ENCODE peak calls at places on chromosomes 7 and 10, in seven cellular contexts. One of them, this sample, is unnamed.

GRCh38 chr10:52645435-52645776 is 127.2 kb downstream of the MBL2 start:
- DNase-seq in H1: no peak
- DNase-seq in HepG2: no peak
- DNase-seq in K562: no peak
- DNase-seq in IMR-90: no peak
- DNase-seq in GM12878: no peak
- DNase-seq in SK-N-SH: no peak
- DNase-seq in this sample: no peak

GRCh38 chr7:154532771-154533170 is 470.2 kb downstream of the PAXIP1 start:
- DNase-seq in K562: no peak
- DNase-seq in GM12878: no peak
- DNase-seq in SK-N-SH: no peak
- DNase-seq in H1: no peak
- DNase-seq in HepG2: no peak
- DNase-seq in IMR-90: no peak
- DNase-seq in this sample: no peak

GRCh38 chr7:4683043-4683883 is 1.2 kb downstream of the FOXK1 start:
- DNase-seq in H1: no peak
- DNase-seq in K562: peak
- DNase-seq in SK-N-SH: peak
- DNase-seq in GM12878: no peak
- DNase-seq in IMR-90: no peak
- DNase-seq in HepG2: no peak
- DNase-seq in this sample: no peak

GRCh38 chr7:152292897-152293296 is 142.9 kb downstream of the KMT2C start:
- DNase-seq in K562: no peak
- DNase-seq in IMR-90: no peak
- DNase-seq in SK-N-SH: no peak
- DNase-seq in H1: no peak
- DNase-seq in HepG2: no peak
- DNase-seq in GM12878: no peak
- DNase-seq in this sample: no peak

GRCh38 chr7:105805619-105806018 is 70.8 kb downstream of the ATXN7L1 start:
- DNase-seq in H1: peak
- DNase-seq in IMR-90: peak
- DNase-seq in HepG2: no peak
- DNase-seq in K562: no peak
- DNase-seq in GM12878: no peak
- DNase-seq in SK-N-SH: no peak
- DNase-seq in this sample: no peak

GRCh38 chr7:87982163-87982562 is 48.1 kb downstream of the ADAM22 start:
- DNase-seq in HepG2: no peak
- DNase-seq in H1: no peak
- DNase-seq in K562: no peak
- DNase-seq in IMR-90: no peak
- DNase-seq in SK-N-SH: no peak
- DNase-seq in GM12878: no peak
- DNase-seq in this sample: no peak

GRCh38 chr7:127618775-127619174 is 833 bp upstream of the PAX4 start:
- DNase-seq in GM12878: no peak
- DNase-seq in H1: no peak
- DNase-seq in HepG2: no peak
- DNase-seq in SK-N-SH: no peak
- DNase-seq in K562: no peak
- DNase-seq in IMR-90: no peak
- DNase-seq in this sample: no peak

GRCh38 chr10:4663162-4663992 is 162.6 kb upstream of the AKR1E2 start:
- DNase-seq in H1: no peak
- DNase-seq in SK-N-SH: no peak
- DNase-seq in HepG2: peak
- DNase-seq in GM12878: peak
- DNase-seq in K562: peak
- DNase-seq in IMR-90: peak
- DNase-seq in this sample: peak

GRCh38 chr7:351256-351655 is 61.3 kb downstream of the FOXL3 start:
- DNase-seq in H1: no peak
- DNase-seq in GM12878: no peak
- DNase-seq in K562: no peak
- DNase-seq in IMR-90: no peak
- DNase-seq in SK-N-SH: no peak
- DNase-seq in HepG2: no peak
- DNase-seq in this sample: no peak

GRCh38 chr10:70466951-70467350 is 11.6 kb upstream of the PALD1 start:
- DNase-seq in GM12878: no peak
- DNase-seq in H1: no peak
- DNase-seq in K562: no peak
- DNase-seq in SK-N-SH: no peak
- DNase-seq in HepG2: no peak
- DNase-seq in IMR-90: no peak
- DNase-seq in this sample: no peak

GRCh38 chr7:39700932-39701331 is 77.6 kb downstream of the RALA start:
- DNase-seq in K562: no peak
- DNase-seq in IMR-90: no peak
- DNase-seq in HepG2: no peak
- DNase-seq in SK-N-SH: no peak
- DNase-seq in GM12878: no peak
- DNase-seq in H1: no peak
- DNase-seq in this sample: no peak

GRCh38 chr7:69871886-69872592 is 273.8 kb downstream of the AUTS2 start:
- DNase-seq in HepG2: no peak
- DNase-seq in GM12878: no peak
- DNase-seq in K562: peak
- DNase-seq in SK-N-SH: peak
- DNase-seq in H1: no peak
- DNase-seq in IMR-90: no peak
- DNase-seq in this sample: no peak

GRCh38 chr10:34254596-34254995 is 560.5 kb downstream of the PARD3 start:
- DNase-seq in SK-N-SH: peak
- DNase-seq in HepG2: peak
- DNase-seq in H1: no peak
- DNase-seq in K562: no peak
- DNase-seq in IMR-90: peak
- DNase-seq in GM12878: peak
- DNase-seq in this sample: peak

GRCh38 chr7:141057788-141058187 is 16.1 kb upstream of the TMEM178B start:
- DNase-seq in SK-N-SH: no peak
- DNase-seq in IMR-90: no peak
- DNase-seq in HepG2: no peak
- DNase-seq in H1: no peak
- DNase-seq in K562: no peak
- DNase-seq in GM12878: no peak
- DNase-seq in this sample: no peak

GRCh38 chr7:158863611-158864506 is 7.5 kb downstream of the DYNC2I1 start:
- DNase-seq in K562: peak
- DNase-seq in IMR-90: peak
- DNase-seq in SK-N-SH: peak
- DNase-seq in H1: no peak
- DNase-seq in GM12878: peak
- DNase-seq in HepG2: peak
- DNase-seq in this sample: peak

GRCh38 chr10:104368406-104368805 is 14.8 kb downstream of the CFAP58 start:
- DNase-seq in K562: no peak
- DNase-seq in HepG2: no peak
- DNase-seq in IMR-90: no peak
- DNase-seq in SK-N-SH: no peak
- DNase-seq in H1: no peak
- DNase-seq in GM12878: no peak
- DNase-seq in this sample: no peak

GRCh38 chr10:60708666-60709065 is 69.6 kb upstream of the CDK1 start:
- DNase-seq in SK-N-SH: no peak
- DNase-seq in HepG2: no peak
- DNase-seq in IMR-90: no peak
- DNase-seq in H1: no peak
- DNase-seq in GM12878: no peak
- DNase-seq in K562: no peak
- DNase-seq in this sample: no peak

GRCh38 chr10:46301056-46301645 is 14.4 kb downstream of the ANTXRL start:
- DNase-seq in HepG2: no peak
- DNase-seq in H1: peak
- DNase-seq in SK-N-SH: no peak
- DNase-seq in GM12878: no peak
- DNase-seq in K562: no peak
- DNase-seq in IMR-90: no peak
- DNase-seq in this sample: no peak

GRCh38 chr7:83882551-83882950 is 233.6 kb upstream of the SEMA3E start:
- DNase-seq in H1: no peak
- DNase-seq in GM12878: no peak
- DNase-seq in K562: no peak
- DNase-seq in HepG2: no peak
- DNase-seq in IMR-90: no peak
- DNase-seq in SK-N-SH: no peak
- DNase-seq in this sample: no peak

GRCh38 chr7:38451840-38452239 is 178.4 kb upstream of the TARP start:
- DNase-seq in GM12878: no peak
- DNase-seq in SK-N-SH: peak
- DNase-seq in HepG2: peak
- DNase-seq in K562: peak
- DNase-seq in H1: no peak
- DNase-seq in IMR-90: peak
- DNase-seq in this sample: peak

GRCh38 chr7:135768990-135769389 is 20.4 kb upstream of the FAM180A start:
- DNase-seq in GM12878: no peak
- DNase-seq in SK-N-SH: no peak
- DNase-seq in IMR-90: no peak
- DNase-seq in HepG2: no peak
- DNase-seq in H1: peak
- DNase-seq in K562: no peak
- DNase-seq in this sample: no peak

GRCh38 chr7:7221602-7222038 is 39.3 kb downstream of the C1GALT1 start:
- DNase-seq in IMR-90: peak
- DNase-seq in SK-N-SH: peak
- DNase-seq in GM12878: no peak
- DNase-seq in H1: no peak
- DNase-seq in K562: peak
- DNase-seq in HepG2: no peak
- DNase-seq in this sample: peak

GRCh38 chr7:137731436-137731835 is 115.3 kb downstream of the DGKI start:
- DNase-seq in K562: no peak
- DNase-seq in HepG2: no peak
- DNase-seq in SK-N-SH: no peak
- DNase-seq in GM12878: no peak
- DNase-seq in H1: no peak
- DNase-seq in IMR-90: peak
- DNase-seq in this sample: no peak

GRCh38 chr7:36639826-36640225 is 84.5 kb downstream of the AOAH start:
- DNase-seq in IMR-90: no peak
- DNase-seq in H1: no peak
- DNase-seq in K562: no peak
- DNase-seq in SK-N-SH: no peak
- DNase-seq in HepG2: no peak
- DNase-seq in GM12878: no peak
- DNase-seq in this sample: no peak

GRCh38 chr7:70698219-70698832 is 433.6 kb upstream of the GALNT17 start:
- DNase-seq in GM12878: no peak
- DNase-seq in K562: peak
- DNase-seq in HepG2: peak
- DNase-seq in H1: no peak
- DNase-seq in SK-N-SH: peak
- DNase-seq in IMR-90: peak
- DNase-seq in this sample: peak

GRCh38 chr10:124641282-124642075 is 102.7 kb downstream of the FAM53B start:
- DNase-seq in GM12878: peak
- DNase-seq in IMR-90: peak
- DNase-seq in SK-N-SH: peak
- DNase-seq in HepG2: no peak
- DNase-seq in H1: no peak
- DNase-seq in K562: peak
- DNase-seq in this sample: no peak

GRCh38 chr10:7192831-7193348 is 217.9 kb downstream of the SFMBT2 start:
- DNase-seq in IMR-90: no peak
- DNase-seq in K562: no peak
- DNase-seq in H1: no peak
- DNase-seq in HepG2: no peak
- DNase-seq in SK-N-SH: no peak
- DNase-seq in GM12878: no peak
- DNase-seq in this sample: no peak
- TF ChIP-seq RAD21 in IMR-90: no peak
- TF ChIP-seq RAD21 in K562: no peak
- TF ChIP-seq RAD21 in H1: no peak
- TF ChIP-seq RAD21 in HepG2: no peak
- TF ChIP-seq RAD21 in SK-N-SH: no peak
- TF ChIP-seq RAD21 in GM12878: no peak
- TF ChIP-seq RAD21 in this sample: no peak

GRCh38 chr7:19538036-19538435 is 170.8 kb downstream of the POLR1F start:
- DNase-seq in GM12878: no peak
- DNase-seq in IMR-90: no peak
- DNase-seq in HepG2: no peak
- DNase-seq in K562: no peak
- DNase-seq in H1: no peak
- DNase-seq in SK-N-SH: no peak
- DNase-seq in this sample: no peak
- TF ChIP-seq USF2 in GM12878: no peak
- TF ChIP-seq USF2 in IMR-90: no peak
- TF ChIP-seq USF2 in HepG2: no peak
- TF ChIP-seq USF2 in K562: no peak
- TF ChIP-seq USF2 in H1: no peak
- TF ChIP-seq USF2 in SK-N-SH: no peak
- TF ChIP-seq USF2 in this sample: no peak

GRCh38 chr7:100894860-100895700 is 608 bp downstream of the ACHE start:
- DNase-seq in K562: peak
- DNase-seq in HepG2: no peak
- DNase-seq in GM12878: no peak
- DNase-seq in IMR-90: no peak
- DNase-seq in SK-N-SH: peak
- DNase-seq in H1: peak
- DNase-seq in this sample: no peak
- TF ChIP-seq RAD21 in K562: peak
- TF ChIP-seq RAD21 in HepG2: peak
- TF ChIP-seq RAD21 in GM12878: peak
- TF ChIP-seq RAD21 in IMR-90: peak
- TF ChIP-seq RAD21 in SK-N-SH: peak
- TF ChIP-seq RAD21 in H1: peak
- TF ChIP-seq RAD21 in this sample: peak

GRCh38 chr10:21138769-21139324 is 241.7 kb upstream of the NEBL start:
- DNase-seq in IMR-90: no peak
- DNase-seq in H1: no peak
- DNase-seq in HepG2: no peak
- DNase-seq in GM12878: no peak
- DNase-seq in SK-N-SH: no peak
- DNase-seq in K562: no peak
- DNase-seq in this sample: no peak

GRCh38 chr10:21141946-21142345 is 244.8 kb upstream of the NEBL start:
- DNase-seq in H1: no peak
- DNase-seq in SK-N-SH: no peak
- DNase-seq in HepG2: no peak
- DNase-seq in K562: no peak
- DNase-seq in GM12878: no peak
- DNase-seq in IMR-90: no peak
- DNase-seq in this sample: no peak

GRCh38 chr10:21145751-21146445 is 248.8 kb upstream of the NEBL start:
- DNase-seq in HepG2: no peak
- DNase-seq in SK-N-SH: no peak
- DNase-seq in IMR-90: no peak
- DNase-seq in GM12878: no peak
- DNase-seq in K562: no peak
- DNase-seq in H1: no peak
- DNase-seq in this sample: no peak

GRCh38 chr10:21146446-21146789 is 249.3 kb upstream of the NEBL start:
- DNase-seq in GM12878: no peak
- DNase-seq in H1: no peak
- DNase-seq in HepG2: no peak
- DNase-seq in K562: no peak
- DNase-seq in SK-N-SH: peak
- DNase-seq in IMR-90: no peak
- DNase-seq in this sample: no peak

GRCh38 chr10:21144047-21144446 is 246.9 kb upstream of the NEBL start:
- DNase-seq in GM12878: no peak
- DNase-seq in H1: no peak
- DNase-seq in IMR-90: no peak
- DNase-seq in HepG2: no peak
- DNase-seq in K562: no peak
- DNase-seq in SK-N-SH: no peak
- DNase-seq in this sample: no peak
- TF ChIP-seq USF2 in GM12878: no peak
- TF ChIP-seq USF2 in H1: no peak
- TF ChIP-seq USF2 in IMR-90: no peak
- TF ChIP-seq USF2 in HepG2: no peak
- TF ChIP-seq USF2 in K562: no peak
- TF ChIP-seq USF2 in SK-N-SH: no peak
- TF ChIP-seq USF2 in this sample: no peak